ENCODE peak calls at places on chromosomes 2 and 18, in four cellular contexts. E is IMR-90, X is astrocyte, R is hepatocyte. Y is an unnamed sample.
A peak's percentile ranks its signal among the peaks of the same experiment; 100 is the strongest.

GRCh38 chr18:35974181-35974580 is 1.7 kb downstream of the RMP24 start:
- DNase-seq in E (no peak), X (no peak), R (no peak), Y (no peak)

GRCh38 chr2:127589876-127590275 is 54.4 kb downstream of the MYO7B start:
- DNase-seq in E (no peak), X (no peak), R (no peak), Y (no peak)

GRCh38 chr2:9234680-9235387 is 28.2 kb downstream of the ASAP2 start:
- DNase-seq in E (peak; percentile 95), X (peak; percentile 98), R (peak; percentile 41), Y (no peak)

GRCh38 chr18:48629730-48630324 is 91.0 kb downstream of the CTIF start:
- DNase-seq in E (peak; percentile 100), X (peak; percentile 99), R (peak; percentile 66), Y (no peak)

GRCh38 chr2:27025861-27026851 is 6.6 kb upstream of the TMEM214 start:
- DNase-seq in E (no peak), X (no peak), R (no peak), Y (no peak)

GRCh38 chr2:36618381-36618780 is 20.4 kb upstream of the FEZ2 start:
- DNase-seq in E (peak; percentile 82), X (peak; percentile 70), R (peak; percentile 69), Y (peak; percentile 67)

GRCh38 chr2:11863513-11864328 is 117.3 kb downstream of the LPIN1 start:
- DNase-seq in E (peak; percentile 82), X (peak; percentile 94), R (peak; percentile 92), Y (peak; percentile 84)

GRCh38 chr2:68225119-68225632 is 27.2 kb downstream of the PPP3R1 start:
- DNase-seq in E (peak; percentile 13), X (no peak), R (peak; percentile 48), Y (peak; percentile 61)

GRCh38 chr18:48548404-48548771 is 9.6 kb downstream of the CTIF start:
- DNase-seq in E (no peak), X (no peak), R (peak; percentile 26), Y (no peak)

GRCh38 chr2:97742381-97742847 is 29.0 kb downstream of the ZAP70 start:
- DNase-seq in E (no peak), X (no peak), R (no peak), Y (peak; percentile 20)

GRCh38 chr2:31728406-31729064 is 147.8 kb upstream of the SRD5A2 start:
- DNase-seq in E (no peak), X (no peak), R (no peak), Y (no peak)

GRCh38 chr2:10601866-10602566 is 87.8 kb downstream of the NOL10 start:
- DNase-seq in E (no peak), X (no peak), R (no peak), Y (no peak)

GRCh38 chr2:226017534-226017933 is 618.0 kb downstream of the NYAP2 start:
- DNase-seq in E (no peak), X (no peak), R (no peak), Y (no peak)

GRCh38 chr2:183678908-183679307 is 554.7 kb downstream of the NUP35 start:
- DNase-seq in E (no peak), X (no peak), R (no peak), Y (no peak)

GRCh38 chr2:104890092-104890393 is 36.1 kb downstream of the POU3F3 start:
- DNase-seq in E (no peak), X (no peak), R (no peak), Y (no peak)
- TF ChIP-seq CTCF in E (no peak), X (no peak), R (no peak), Y (no peak)

GRCh38 chr18:58103339-58103930 is 59.4 kb downstream of the NEDD4L start:
- DNase-seq in E (peak; percentile 31), X (no peak), R (no peak), Y (no peak)
- H3K4me3 ChIP-seq in E (no peak overlapping the region), X (no peak overlapping the region), R (no peak overlapping the region), Y (no peak overlapping the region)

GRCh38 chr2:3534251-3534814 is 15.0 kb upstream of the ADI1 start:
- DNase-seq in E (no peak), X (no peak), R (no peak), Y (no peak)

GRCh38 chr2:3535467-3535793 is 16.1 kb upstream of the ADI1 start:
- DNase-seq in E (no peak), X (no peak), R (no peak), Y (no peak)

GRCh38 chr2:3536682-3537632 is 17.6 kb upstream of the ADI1 start:
- DNase-seq in E (peak; percentile 56), X (peak; percentile 46), R (peak; percentile 68), Y (peak; percentile 59)

GRCh38 chr2:3533836-3534235 is 14.5 kb upstream of the ADI1 start:
- DNase-seq in E (no peak), X (no peak), R (no peak), Y (no peak)

DNA sequence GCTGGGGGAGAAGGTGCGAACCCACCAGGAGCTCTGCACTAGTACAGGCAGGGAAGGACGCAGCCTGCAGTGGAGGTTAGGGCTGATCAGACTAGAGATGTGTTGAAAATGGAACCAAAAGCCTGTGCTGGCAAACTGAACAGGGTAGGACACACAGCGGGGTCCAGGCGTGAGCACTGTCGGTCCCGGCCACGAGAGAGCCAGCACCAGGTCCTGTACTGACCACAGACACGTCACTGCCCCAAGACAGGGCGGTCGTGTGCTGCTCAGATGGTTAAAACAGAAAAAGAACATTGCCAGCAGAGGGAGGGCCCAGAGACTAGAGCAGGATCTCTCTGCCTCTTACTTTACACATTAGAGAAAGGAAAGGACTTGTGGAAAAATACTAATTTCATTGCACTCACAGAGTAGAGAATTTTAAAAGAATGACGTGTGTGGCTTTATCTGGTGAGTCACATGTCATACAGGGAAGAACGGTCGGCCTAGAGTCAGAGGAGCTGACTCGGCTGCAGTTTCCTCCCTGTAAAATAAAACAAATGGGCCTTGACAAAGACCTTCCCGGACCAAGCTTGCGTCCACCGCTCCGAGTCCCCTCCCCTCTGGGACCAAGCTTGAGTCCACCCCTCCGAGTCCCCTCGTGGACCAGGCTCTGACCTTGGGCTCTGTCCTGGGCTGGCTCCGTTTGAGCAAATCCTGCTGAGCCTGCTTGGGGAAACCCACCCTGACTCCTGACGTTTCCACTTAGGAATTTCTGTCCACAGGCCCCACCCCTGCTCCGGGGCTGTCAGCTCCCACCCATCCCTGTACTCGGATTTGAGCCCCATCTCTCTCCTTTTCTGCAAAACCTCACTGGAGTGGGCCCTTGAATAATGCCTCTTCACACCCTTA is 16.7 kb upstream of the ADI1 start:
- DNase-seq in E (peak; percentile 94), X (peak; percentile 92), R (peak; percentile 85), Y (peak; percentile 48)
- TF ChIP-seq CTCF in E (peak; percentile 40), X (peak; percentile 24), R (peak; percentile 7), Y (no peak)

DNA sequence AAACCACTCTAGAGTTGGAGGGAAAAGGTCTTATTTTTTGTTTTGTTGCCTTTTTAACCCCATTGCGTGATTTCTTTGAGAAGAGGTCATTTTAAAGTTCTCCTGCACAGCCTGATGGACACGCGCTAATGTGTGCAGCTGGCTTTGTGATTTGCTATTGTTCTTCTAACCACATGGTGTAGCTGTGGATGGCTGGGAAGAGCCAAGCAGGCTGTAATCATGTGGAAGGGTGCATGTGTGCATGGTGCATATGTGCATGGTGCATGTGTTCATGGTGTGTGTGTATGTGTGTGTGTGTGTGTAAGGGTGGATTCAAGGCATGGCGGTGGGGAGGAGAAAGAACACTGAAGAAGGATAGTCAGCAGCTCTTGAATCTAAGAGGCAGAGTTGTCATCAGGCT is 62.6 kb downstream of the PLB1 start:
- DNase-seq in E (no peak), X (no peak), R (no peak), Y (no peak)
- H3K4me3 ChIP-seq in E (no peak overlapping the region), X (no peak overlapping the region), R (no peak overlapping the region), Y (no peak overlapping the region)

GRCh38 chr2:7913956-7914355 is 767.9 kb upstream of the ID2 start:
- DNase-seq in E (no peak), X (no peak), R (no peak), Y (no peak)
- TF ChIP-seq CTCF in E (no peak), X (no peak), R (no peak), Y (no peak)

DNA sequence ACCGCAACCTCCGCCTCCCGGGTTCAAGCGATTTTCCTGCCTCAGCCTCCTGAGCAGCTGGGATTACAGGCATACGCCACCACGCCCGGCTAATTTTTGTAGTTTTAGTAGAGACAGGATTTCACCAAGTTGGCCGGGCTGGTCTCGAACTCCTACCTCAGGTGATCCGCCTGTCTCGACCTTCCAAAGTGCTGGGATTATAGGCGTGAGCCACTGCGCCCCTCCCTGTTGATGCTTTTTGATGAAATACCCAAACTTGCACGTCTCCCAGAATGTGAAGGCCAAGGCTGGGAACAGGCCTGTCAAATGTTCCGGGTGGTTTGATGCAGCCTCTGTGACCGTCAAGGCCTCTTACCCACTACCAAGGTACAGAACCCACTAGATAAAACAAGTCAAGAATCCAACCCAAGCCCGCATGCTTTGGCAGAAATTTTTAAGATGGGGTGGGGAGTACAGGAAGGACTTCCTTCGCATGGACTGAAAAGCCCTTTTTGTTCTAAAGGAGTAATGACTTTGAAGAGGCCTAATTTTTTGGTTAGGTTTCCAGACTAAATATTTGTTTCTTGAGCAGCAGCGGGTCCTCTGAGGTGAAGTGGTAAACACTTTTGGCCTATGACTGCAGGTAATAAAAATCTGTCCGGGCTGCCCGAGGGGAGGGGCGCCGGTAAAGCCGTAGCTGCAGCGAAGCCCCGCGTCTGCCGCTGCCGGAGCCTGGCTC is 3.7 kb upstream of the EVX2 start:
- DNase-seq in E (no peak), X (no peak), R (no peak), Y (no peak)
- H3K4me3 ChIP-seq in E (no peak overlapping the region), X (peak overlapping the region; percentile 21), R (peak overlapping the region; percentile 50), Y (no peak overlapping the region)

GRCh38 chr2:64837116-64837704 is 152.0 kb upstream of the SLC1A4 start:
- DNase-seq in E (peak; percentile 76), X (peak; percentile 62), R (no peak), Y (no peak)

GRCh38 chr2:64839844-64840243 is 149.4 kb upstream of the SLC1A4 start:
- DNase-seq in E (no peak), X (no peak), R (no peak), Y (peak; percentile 88)

GRCh38 chr2:64836566-64836965 is 152.6 kb upstream of the SLC1A4 start:
- DNase-seq in E (no peak), X (no peak), R (no peak), Y (no peak)

GRCh38 chr2:64838817-64839216 is 150.4 kb upstream of the SLC1A4 start:
- DNase-seq in E (peak; percentile 91), X (peak; percentile 93), R (no peak), Y (no peak)

GRCh38 chr2:64837925-64838641 is 151.1 kb upstream of the SLC1A4 start:
- DNase-seq in E (no peak), X (peak; percentile 60), R (no peak), Y (no peak)
- TF ChIP-seq CTCF in E (no peak), X (no peak), R (no peak), Y (no peak)

DNA sequence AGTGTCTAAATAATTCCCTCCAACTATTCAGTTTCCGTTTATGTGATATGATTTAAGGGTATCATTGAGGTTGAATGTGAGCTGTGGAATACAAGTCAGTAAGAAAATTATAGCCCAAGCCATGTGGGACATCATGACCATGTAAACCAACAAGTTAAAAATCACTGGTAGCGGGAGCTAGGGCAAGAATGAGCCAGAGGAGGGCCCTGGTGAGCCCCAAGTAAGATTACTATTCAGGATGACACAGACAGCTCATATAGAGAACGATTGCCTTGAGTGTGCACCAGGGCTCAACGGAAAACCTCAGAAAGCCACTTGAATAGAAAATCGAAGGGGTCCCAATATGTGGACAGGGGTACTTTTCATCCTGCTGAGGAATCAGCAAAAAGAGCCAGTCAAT is 87.8 kb upstream of the RBMS1 start:
- DNase-seq in E (no peak), X (no peak), R (no peak), Y (no peak)
- H3K4me3 ChIP-seq in E (no peak overlapping the region), X (no peak overlapping the region), R (no peak overlapping the region), Y (no peak overlapping the region)